ENCODE peak calls at places on chromosomes 2 and 18, in nine cellular contexts. X is activated CD8-positive, alpha-beta memory T cell treated with anti-CD3 and anti-CD28 coated beads, Interleukin-2, amount 50 U/mL, for 4 hours; E is frontal cortex; P is neural progenitor cell; J is substantia nigra; O is hypothalamus; G is HT-29; I is posterior vena cava; U is nephron progenitor cell. R is an unnamed sample.

GRCh38 chr18:7567487-7568425 is 640 bp downstream of the PTPRM start:
- DNase-seq in X (no peak), E (peak), P (peak), J (peak), O (peak), G (no peak), I (peak), U (peak), R (peak)

GRCh38 chr2:101740555-101740964 is 43.1 kb downstream of the MAP4K4 start:
- DNase-seq in X (no peak), E (no peak), P (no peak), J (no peak), O (no peak), G (no peak), I (no peak), U (no peak), R (no peak)

GRCh38 chr2:54757496-54757895 is 34.0 kb downstream of the EML6 start:
- DNase-seq in X (no peak), E (no peak), P (no peak), J (no peak), O (no peak), G (no peak), I (no peak), U (no peak), R (no peak)

GRCh38 chr2:135987441-135987840 is 2.0 kb upstream of the DARS1 start:
- DNase-seq in X (no peak), E (no peak), P (no peak), J (no peak), O (no peak), G (no peak), I (no peak), U (no peak), R (no peak)

GRCh38 chr2:74227646-74228045 is 29.2 kb downstream of the MTHFD2 start:
- DNase-seq in X (no peak), E (no peak), P (peak), J (no peak), O (no peak), G (no peak), I (no peak), U (no peak), R (no peak)

GRCh38 chr2:160295519-160296231 is 95.6 kb upstream of the ITGB6 start:
- DNase-seq in X (no peak), E (no peak), P (no peak), J (no peak), O (no peak), G (no peak), I (no peak), U (no peak), R (no peak)

GRCh38 chr2:152594022-152594712 is 123.1 kb downstream of the PRPF40A start:
- DNase-seq in X (no peak), E (no peak), P (no peak), J (no peak), O (peak), G (no peak), I (peak), U (no peak), R (no peak)

GRCh38 chr2:127508621-127509034 is 17.7 kb downstream of the IWS1 start:
- DNase-seq in X (no peak), E (peak), P (no peak), J (no peak), O (peak), G (peak), I (peak), U (no peak), R (no peak)

GRCh38 chr2:176643711-176644110 is 374.5 kb downstream of the MTX2 start:
- DNase-seq in X (no peak), E (no peak), P (no peak), J (no peak), O (no peak), G (no peak), I (no peak), U (peak), R (no peak)

GRCh38 chr2:28707592-28707991 is 44.0 kb upstream of the PPP1CB start:
- DNase-seq in X (no peak), E (peak), P (no peak), J (peak), O (peak), G (no peak), I (no peak), U (no peak), R (no peak)